ENCODE peak calls at places on chromosomes 2 and 18, in seven cellular contexts. E is RWPE1, V is D341Med, W is NB4, Q is tibial artery, B is frontal cortex, L is midbrain. H is an unnamed sample.

GRCh38 chr18:8084160-8084559 is 517.0 kb downstream of the PTPRM start:
- DNase-seq in E (peak), V (peak), W (peak), Q (no peak), B (peak), L (no peak), H (no peak)

GRCh38 chr2:70132244-70133126 is 45.2 kb downstream of the PCBP1 start:
- DNase-seq in E (no peak), V (no peak), W (peak), Q (peak), B (no peak), L (peak), H (no peak)

GRCh38 chr2:213016984-213017351 is 134.4 kb downstream of the IKZF2 start:
- DNase-seq in E (no peak), V (no peak), W (no peak), Q (no peak), B (no peak), L (no peak), H (no peak)

GRCh38 chr2:204842731-204843490 is 297.6 kb downstream of the PARD3B start:
- DNase-seq in E (peak), V (no peak), W (no peak), Q (peak), B (peak), L (peak), H (no peak)

GRCh38 chr18:22465859-22466602 is 48.3 kb upstream of the CTAGE1 start:
- DNase-seq in E (peak), V (no peak), W (peak), Q (peak), B (no peak), L (no peak), H (no peak)

GRCh38 chr2:7014201-7014640 is 97.0 kb downstream of the RNF144A start:
- DNase-seq in E (no peak), V (peak), W (peak), Q (no peak), B (no peak), L (peak), H (no peak)

GRCh38 chr2:64636105-64636873 is 17.4 kb downstream of the SERTAD2 start:
- DNase-seq in E (no peak), V (no peak), W (peak), Q (no peak), B (no peak), L (no peak), H (no peak)

GRCh38 chr2:223760838-223761502 is 76.4 kb downstream of the AP1S3 start:
- DNase-seq in E (peak), V (no peak), W (peak), Q (no peak), B (no peak), L (no peak), H (peak)

GRCh38 chr2:166384774-166385173 is 9.0 kb upstream of the SCN9A start:
- DNase-seq in E (peak), V (no peak), W (peak), Q (no peak), B (no peak), L (no peak), H (no peak)

GRCh38 chr2:218146056-218146455 is 20.2 kb downstream of the CXCR2 start:
- DNase-seq in E (no peak), V (no peak), W (no peak), Q (no peak), B (no peak), L (no peak), H (no peak)

GRCh38 chr2:55112229-55113016 is 62.2 kb upstream of the RTN4 start:
- DNase-seq in E (no peak), V (no peak), W (peak), Q (peak), B (peak), L (peak), H (no peak)

GRCh38 chr18:3294435-3295080 is 32.6 kb downstream of the MYL12B start:
- DNase-seq in E (no peak), V (no peak), W (no peak), Q (no peak), B (no peak), L (no peak), H (no peak)

GRCh38 chr2:236131073-236131692 is 37.0 kb downstream of the GBX2 start:
- DNase-seq in E (no peak), V (no peak), W (no peak), Q (no peak), B (peak), L (no peak), H (no peak)

GRCh38 chr2:214019229-214019972 is 391.5 kb upstream of the VWC2L start:
- DNase-seq in E (peak), V (no peak), W (no peak), Q (peak), B (no peak), L (no peak), H (no peak)

GRCh38 chr2:160301420-160301819 is 101.3 kb upstream of the ITGB6 start:
- DNase-seq in E (no peak), V (no peak), W (no peak), Q (no peak), B (no peak), L (no peak), H (no peak)

GRCh38 chr2:75565523-75566449 is 5.0 kb upstream of the EVA1A start:
- DNase-seq in E (no peak), V (no peak), W (no peak), Q (no peak), B (no peak), L (no peak), H (no peak)

GRCh38 chr18:76134631-76135030 is 360.4 kb downstream of the ZNF516 start:
- DNase-seq in E (no peak), V (no peak), W (peak), Q (no peak), B (no peak), L (no peak), H (no peak)

GRCh38 chr2:22878094-22878493 is 506.9 kb upstream of the KLHL29 start:
- DNase-seq in E (no peak), V (no peak), W (no peak), Q (no peak), B (no peak), L (no peak), H (no peak)

GRCh38 chr2:219184116-219184515 is 6.0 kb downstream of the RETREG2 start:
- DNase-seq in E (no peak), V (no peak), W (no peak), Q (no peak), B (no peak), L (no peak), H (no peak)

GRCh38 chr18:33210575-33211189 is 229.8 kb downstream of the CCDC178 start:
- DNase-seq in E (no peak), V (peak), W (peak), Q (no peak), B (peak), L (peak), H (no peak)

GRCh38 chr2:45950606-45951005 is 299.1 kb downstream of the PRKCE start:
- DNase-seq in E (no peak), V (no peak), W (no peak), Q (no peak), B (no peak), L (no peak), H (no peak)

GRCh38 chr2:239086325-239087020 is 238.6 kb downstream of the TWIST2 start:
- DNase-seq in E (no peak), V (no peak), W (no peak), Q (no peak), B (no peak), L (no peak), H (no peak)

GRCh38 chr2:70574102-70574501 is 20.5 kb upstream of the TGFA start:
- DNase-seq in E (no peak), V (no peak), W (no peak), Q (no peak), B (no peak), L (no peak), H (no peak)

GRCh38 chr2:1990724-1991123 is 246.4 kb upstream of the PXDN start:
- DNase-seq in E (no peak), V (peak), W (no peak), Q (no peak), B (peak), L (peak), H (no peak)

GRCh38 chr18:14189858-14190257 is 57.6 kb upstream of the ZNF519 start:
- DNase-seq in E (no peak), V (no peak), W (no peak), Q (no peak), B (no peak), L (no peak), H (no peak)

GRCh38 chr2:11111811-11112425 is 43.3 kb upstream of the SLC66A3 start:
- DNase-seq in E (no peak), V (peak), W (no peak), Q (no peak), B (no peak), L (no peak), H (no peak)

GRCh38 chr2:71602115-71602495 is 148.7 kb downstream of the DYSF start:
- DNase-seq in E (no peak), V (no peak), W (no peak), Q (no peak), B (no peak), L (no peak), H (no peak)

GRCh38 chr2:12960671-12961070 is 243.9 kb downstream of the TRIB2 start:
- DNase-seq in E (no peak), V (no peak), W (no peak), Q (no peak), B (no peak), L (no peak), H (no peak)

GRCh38 chr2:233082934-233083755 is 23.0 kb downstream of the INPP5D start:
- DNase-seq in E (no peak), V (no peak), W (peak), Q (no peak), B (no peak), L (no peak), H (no peak)

GRCh38 chr2:96085541-96086355 is 30.6 kb downstream of the ADRA2B start:
- DNase-seq in E (no peak), V (peak), W (no peak), Q (no peak), B (no peak), L (no peak), H (no peak)

GRCh38 chr2:19673213-19673791 is 228.5 kb downstream of the TTC32 start:
- DNase-seq in E (no peak), V (no peak), W (no peak), Q (no peak), B (no peak), L (no peak), H (no peak)

GRCh38 chr18:48961547-48961946 is 10.8 kb upstream of the SMAD7 start:
- DNase-seq in E (no peak), V (no peak), W (no peak), Q (no peak), B (no peak), L (no peak), H (no peak)

GRCh38 chr2:128580988-128581848 is 262.6 kb upstream of the HS6ST1 start:
- DNase-seq in E (no peak), V (no peak), W (no peak), Q (no peak), B (no peak), L (no peak), H (no peak)

GRCh38 chr2:241577413-241578122 is 19.0 kb downstream of the BOK start:
- DNase-seq in E (no peak), V (no peak), W (no peak), Q (no peak), B (peak), L (peak), H (no peak)

GRCh38 chr2:88090446-88091283 is 23.0 kb downstream of the SMYD1 start:
- DNase-seq in E (no peak), V (no peak), W (peak), Q (no peak), B (no peak), L (no peak), H (no peak)